ENCODE peak calls at places on chromosomes 12 and 14, in seven cellular contexts. One of them, this sample, is unnamed.
A peak's percentile ranks its signal among the peaks of the same experiment; 100 is the strongest.

GRCh38 chr12:96136720-96137378 is 57.3 kb upstream of the ELK3 start:
- DNase-seq in esophagus squamous epithelium: no peak
- DNase-seq in lower leg skin: no peak
- DNase-seq in A549: no peak
- DNase-seq in transverse colon: no peak
- DNase-seq in NB4: peak; percentile 82
- DNase-seq in stomach: no peak
- DNase-seq in this sample: no peak

GRCh38 chr12:130350715-130351114 is 13.0 kb downstream of the PIWIL1 start:
- DNase-seq in NB4: no peak
- DNase-seq in lower leg skin: no peak
- DNase-seq in transverse colon: no peak
- DNase-seq in stomach: no peak
- DNase-seq in esophagus squamous epithelium: no peak
- DNase-seq in A549: no peak
- DNase-seq in this sample: no peak

GRCh38 chr12:115507951-115508722 is 769.4 kb downstream of the MED13L start:
- DNase-seq in esophagus squamous epithelium: no peak
- DNase-seq in A549: no peak
- DNase-seq in transverse colon: peak; percentile 7
- DNase-seq in lower leg skin: no peak
- DNase-seq in stomach: no peak
- DNase-seq in NB4: no peak
- DNase-seq in this sample: no peak

GRCh38 chr14:37251778-37252177 is 54.0 kb downstream of the MIPOL1 start:
- DNase-seq in A549: no peak
- DNase-seq in transverse colon: no peak
- DNase-seq in esophagus squamous epithelium: no peak
- DNase-seq in stomach: no peak
- DNase-seq in lower leg skin: no peak
- DNase-seq in NB4: no peak
- DNase-seq in this sample: no peak

GRCh38 chr14:94136575-94137331 is 7.3 kb upstream of the IFI27L2 start:
- DNase-seq in stomach: peak; percentile 95
- DNase-seq in NB4: peak; percentile 78
- DNase-seq in esophagus squamous epithelium: peak; percentile 26
- DNase-seq in lower leg skin: peak; percentile 87
- DNase-seq in transverse colon: peak; percentile 92
- DNase-seq in A549: peak; percentile 74
- DNase-seq in this sample: peak; percentile 78

GRCh38 chr12:47017901-47018479 is 61.4 kb upstream of the PCED1B start:
- DNase-seq in A549: peak; percentile 22
- DNase-seq in stomach: no peak
- DNase-seq in NB4: no peak
- DNase-seq in transverse colon: no peak
- DNase-seq in esophagus squamous epithelium: no peak
- DNase-seq in lower leg skin: no peak
- DNase-seq in this sample: no peak

GRCh38 chr12:94644141-94644575 is 6.2 kb downstream of the TMCC3 start:
- DNase-seq in transverse colon: peak; percentile 21
- DNase-seq in esophagus squamous epithelium: no peak
- DNase-seq in NB4: peak; percentile 64
- DNase-seq in A549: no peak
- DNase-seq in stomach: no peak
- DNase-seq in lower leg skin: no peak
- DNase-seq in this sample: no peak

GRCh38 chr12:107610030-107610859 is 75.4 kb upstream of the PWP1 start:
- DNase-seq in lower leg skin: no peak
- DNase-seq in esophagus squamous epithelium: no peak
- DNase-seq in A549: peak; percentile 58
- DNase-seq in NB4: peak; percentile 61
- DNase-seq in transverse colon: no peak
- DNase-seq in stomach: no peak
- DNase-seq in this sample: no peak

GRCh38 chr12:116090516-116090915 is 187.0 kb downstream of the MED13L start:
- DNase-seq in stomach: no peak
- DNase-seq in NB4: no peak
- DNase-seq in lower leg skin: no peak
- DNase-seq in A549: no peak
- DNase-seq in esophagus squamous epithelium: no peak
- DNase-seq in transverse colon: no peak
- DNase-seq in this sample: no peak

GRCh38 chr12:10720974-10721565 is 2.1 kb downstream of the YBX3 start:
- DNase-seq in A549: no peak
- DNase-seq in lower leg skin: no peak
- DNase-seq in esophagus squamous epithelium: no peak
- DNase-seq in transverse colon: no peak
- DNase-seq in stomach: no peak
- DNase-seq in NB4: peak; percentile 5
- DNase-seq in this sample: no peak

DNA sequence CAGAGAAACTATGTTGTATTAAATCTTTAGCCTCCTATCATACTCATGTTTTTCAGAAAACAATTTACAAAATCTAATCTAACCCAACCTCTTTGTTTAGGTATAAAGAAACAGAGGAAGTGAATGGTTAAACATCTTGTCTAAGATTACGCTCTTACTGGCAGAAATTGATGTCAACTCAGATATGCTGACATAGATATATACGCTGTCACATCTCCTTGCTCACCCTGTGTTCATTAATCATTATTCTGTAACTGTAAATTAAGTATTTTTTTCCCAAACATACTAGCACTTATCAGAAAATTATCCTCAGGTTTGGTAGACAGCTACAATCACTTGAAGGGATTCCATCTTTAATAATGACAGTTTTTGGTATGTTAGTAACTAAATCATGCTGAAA is 1127.6 kb upstream of the SEL1L start:
- DNase-seq in transverse colon: no peak
- DNase-seq in stomach: no peak
- DNase-seq in esophagus squamous epithelium: no peak
- DNase-seq in A549: no peak
- DNase-seq in NB4: no peak
- DNase-seq in lower leg skin: no peak
- DNase-seq in this sample: no peak
- TF ChIP-seq POLR2A in transverse colon: no peak
- TF ChIP-seq POLR2A in stomach: no peak
- TF ChIP-seq POLR2A in esophagus squamous epithelium: no peak
- TF ChIP-seq POLR2A in A549: no peak
- TF ChIP-seq POLR2A in NB4: no peak
- TF ChIP-seq POLR2A in lower leg skin: no peak
- TF ChIP-seq POLR2A in this sample: no peak

GRCh38 chr12:120528861-120529525 is at the start of gene COQ5:
- DNase-seq in A549: peak; percentile 74
- DNase-seq in stomach: peak; percentile 92
- DNase-seq in NB4: peak; percentile 94
- DNase-seq in transverse colon: peak; percentile 93
- DNase-seq in lower leg skin: peak; percentile 92
- DNase-seq in esophagus squamous epithelium: peak; percentile 18
- DNase-seq in this sample: peak; percentile 84
- TF ChIP-seq CTCF in A549: no peak
- TF ChIP-seq CTCF in stomach: no peak
- TF ChIP-seq CTCF in NB4: no peak
- TF ChIP-seq CTCF in transverse colon: no peak
- TF ChIP-seq CTCF in lower leg skin: no peak
- TF ChIP-seq CTCF in esophagus squamous epithelium: no peak
- TF ChIP-seq CTCF in this sample: no peak

GRCh38 chr14:54908230-54908629 is 5.6 kb upstream of the GCH1 start:
- DNase-seq in A549: no peak
- DNase-seq in stomach: no peak
- DNase-seq in NB4: no peak
- DNase-seq in lower leg skin: no peak
- DNase-seq in esophagus squamous epithelium: no peak
- DNase-seq in transverse colon: no peak
- DNase-seq in this sample: no peak
- H3K4me3 ChIP-seq in A549: no peak overlapping the region
- H3K4me3 ChIP-seq in stomach: no peak overlapping the region
- H3K4me3 ChIP-seq in NB4: no peak overlapping the region
- H3K4me3 ChIP-seq in lower leg skin: no peak overlapping the region
- H3K4me3 ChIP-seq in esophagus squamous epithelium: no peak overlapping the region
- H3K4me3 ChIP-seq in transverse colon: no peak overlapping the region
- H3K4me3 ChIP-seq in this sample: no peak overlapping the region

DNA sequence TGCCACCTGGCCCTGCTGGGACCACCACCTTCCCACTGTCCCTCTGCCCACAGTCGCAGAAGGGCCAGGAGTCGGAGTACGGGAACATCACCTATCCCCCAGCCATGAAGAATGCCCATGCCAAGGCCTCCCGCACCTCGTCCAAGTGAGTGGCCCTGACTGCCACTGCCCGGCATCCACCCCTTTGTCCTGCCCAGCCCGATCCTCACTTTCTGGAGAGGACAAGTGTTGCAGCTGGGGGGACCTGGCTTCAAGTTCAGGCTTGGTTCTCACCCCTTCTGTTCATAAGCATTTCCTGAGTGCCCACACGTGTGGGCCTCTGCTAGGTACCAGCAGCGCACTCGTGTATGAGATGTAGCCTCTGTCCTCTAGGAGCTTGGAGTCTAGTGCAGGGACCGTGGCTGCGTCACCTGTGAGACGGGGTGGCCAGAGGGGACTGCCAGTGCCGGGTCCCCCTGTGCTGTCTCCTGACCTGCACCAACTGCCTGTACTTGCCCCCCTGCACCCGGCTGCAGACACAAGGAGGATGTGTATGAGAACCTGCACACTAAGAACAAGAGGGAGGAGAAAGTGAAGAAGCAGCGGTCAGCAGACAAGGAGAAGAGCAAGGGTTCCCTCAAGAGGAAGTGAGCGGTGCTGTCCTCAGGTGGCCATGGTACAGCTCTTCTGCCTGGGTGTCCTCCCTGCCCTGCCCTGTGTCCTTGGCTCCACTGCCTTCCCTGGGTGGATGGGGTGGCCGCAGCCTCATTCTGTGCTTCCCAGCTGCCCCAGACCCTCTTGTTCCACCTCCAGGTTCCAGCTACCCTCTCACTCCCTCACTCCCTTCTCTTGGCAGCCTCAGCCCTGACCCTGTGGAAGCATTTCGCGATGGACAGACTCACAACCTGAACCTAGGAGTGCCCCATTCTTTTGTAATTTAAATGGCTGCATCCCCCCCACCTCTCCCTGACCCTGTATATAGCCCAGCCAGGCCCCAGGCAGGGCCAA is 9.4 kb downstream of the PTPN6 start:
- DNase-seq in transverse colon: peak; percentile 58
- DNase-seq in NB4: peak; percentile 78
- DNase-seq in A549: no peak
- DNase-seq in stomach: no peak
- DNase-seq in lower leg skin: no peak
- DNase-seq in esophagus squamous epithelium: no peak
- DNase-seq in this sample: no peak
- TF ChIP-seq POLR2A in transverse colon: no peak
- TF ChIP-seq POLR2A in NB4: no peak
- TF ChIP-seq POLR2A in A549: no peak
- TF ChIP-seq POLR2A in stomach: no peak
- TF ChIP-seq POLR2A in lower leg skin: no peak
- TF ChIP-seq POLR2A in esophagus squamous epithelium: no peak
- TF ChIP-seq POLR2A in this sample: no peak

GRCh38 chr14:52609445-52610044 is 56.9 kb downstream of the GPR137C start:
- DNase-seq in lower leg skin: no peak
- DNase-seq in NB4: no peak
- DNase-seq in A549: no peak
- DNase-seq in transverse colon: no peak
- DNase-seq in stomach: no peak
- DNase-seq in esophagus squamous epithelium: no peak
- DNase-seq in this sample: no peak
- TF ChIP-seq CTCF in lower leg skin: no peak
- TF ChIP-seq CTCF in NB4: no peak
- TF ChIP-seq CTCF in A549: no peak
- TF ChIP-seq CTCF in transverse colon: no peak
- TF ChIP-seq CTCF in stomach: no peak
- TF ChIP-seq CTCF in esophagus squamous epithelium: no peak
- TF ChIP-seq CTCF in this sample: no peak

DNA sequence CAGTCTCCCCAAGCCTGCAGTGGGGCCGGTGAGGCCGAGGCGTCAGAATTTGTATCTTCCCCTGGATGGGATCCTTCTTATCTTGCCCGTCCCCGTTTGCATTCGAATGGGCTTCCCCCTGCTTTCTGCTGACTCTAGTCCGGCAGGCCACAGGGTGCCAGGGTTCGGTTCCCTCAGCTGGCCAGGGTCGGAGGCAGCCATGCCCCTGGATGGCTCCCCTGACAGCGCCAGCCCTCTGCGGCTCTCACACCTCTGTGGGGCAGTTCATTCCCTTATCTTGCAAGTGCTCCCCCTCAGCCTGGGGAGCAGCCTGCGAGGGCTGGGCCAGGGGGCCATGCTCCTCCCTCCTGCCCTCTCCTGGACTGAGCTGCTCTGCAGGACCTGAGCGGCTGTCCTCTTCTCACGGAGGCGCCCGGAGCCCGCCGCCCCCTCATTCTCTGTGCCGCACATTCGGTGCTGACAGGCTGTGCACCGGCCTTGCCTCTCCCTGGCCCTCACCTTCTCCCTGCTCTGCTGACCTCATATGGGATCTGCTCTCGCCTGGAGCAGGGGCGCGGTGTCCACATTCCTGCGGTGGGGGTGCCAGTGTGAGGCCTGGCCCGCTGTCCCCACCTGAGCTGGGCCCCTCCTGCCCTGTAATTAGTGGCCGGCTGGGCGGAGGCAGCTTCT is 32.8 kb downstream of the KIF26A start:
- DNase-seq in A549: no peak
- DNase-seq in esophagus squamous epithelium: no peak
- DNase-seq in transverse colon: no peak
- DNase-seq in lower leg skin: no peak
- DNase-seq in stomach: peak; percentile 50
- DNase-seq in NB4: no peak
- DNase-seq in this sample: no peak
- H3K4me3 ChIP-seq in A549: no peak overlapping the region
- H3K4me3 ChIP-seq in esophagus squamous epithelium: no peak overlapping the region
- H3K4me3 ChIP-seq in transverse colon: no peak overlapping the region
- H3K4me3 ChIP-seq in lower leg skin: no peak overlapping the region
- H3K4me3 ChIP-seq in stomach: no peak overlapping the region
- H3K4me3 ChIP-seq in NB4: no peak overlapping the region
- H3K4me3 ChIP-seq in this sample: no peak overlapping the region